ENCODE peak calls at places on chromosomes 5 and 9, in four cellular contexts. X, Q, B and A are unnamed samples.

GRCh38 chr5:9930156-9930555 is 300.0 kb upstream of the TAS2R1 start:
- DNase-seq in X (no peak), B (no peak), Q (no peak), A (no peak)

GRCh38 chr9:71544464-71544863 is 223.8 kb downstream of the CEMIP2 start:
- DNase-seq in X (no peak), B (no peak), Q (no peak), A (no peak)

GRCh38 chr5:98414938-98415337 is 358.5 kb upstream of the RGMB start:
- DNase-seq in X (no peak), Q (no peak), B (no peak), A (no peak)

GRCh38 chr5:171314728-171315385 is 5.8 kb downstream of the TLX3 start:
- DNase-seq in Q (no peak), X (no peak), B (no peak), A (no peak)

GRCh38 chr5:170524576-170524975 is 20.8 kb downstream of the KCNIP1 start:
- DNase-seq in Q (no peak), X (peak), B (no peak), A (no peak)

GRCh38 chr9:74674077-74674476 is 176.9 kb downstream of the RORB start:
- DNase-seq in B (no peak), Q (no peak), X (no peak), A (no peak)

GRCh38 chr9:112115955-112116354 is 59.1 kb downstream of the SUSD1 start:
- DNase-seq in Q (no peak), B (no peak), X (no peak), A (peak)

GRCh38 chr5:307794-308579 is 13.5 kb upstream of the AHRR start:
- DNase-seq in B (no peak), Q (peak), X (peak), A (no peak)

GRCh38 chr5:119070578-119070827 is 384 bp upstream of the DMXL1 start:
- DNase-seq in X (no peak), Q (no peak), B (no peak), A (peak)

GRCh38 chr5:107257885-107258520 is 412.7 kb downstream of the EFNA5 start:
- DNase-seq in B (no peak), X (no peak), Q (no peak), A (no peak)

GRCh38 chr9:137951597-137952490 is 74.3 kb downstream of the CACNA1B start:
- DNase-seq in B (no peak), Q (no peak), X (no peak), A (no peak)

GRCh38 chr9:25677301-25678146 is 720 bp downstream of the TUSC1 start:
- DNase-seq in B (no peak), Q (peak), X (peak), A (peak)

GRCh38 chr5:66561366-66561990 is 34.7 kb upstream of the MAST4 start:
- DNase-seq in Q (peak), X (no peak), B (no peak), A (no peak)